ENCODE peak calls at places on chromosomes 2 and 18, in six cellular contexts. One of them, this sample, is unnamed.

GRCh38 chr2:215367647-215368492 is 56.0 kb downstream of the ATIC start:
- DNase-seq in astrocyte of the cerebellum: peak; percentile 26
- DNase-seq in ascending aorta: no peak
- DNase-seq in fibroblast of mammary gland: peak; percentile 89
- DNase-seq in HFF-Myc: peak; percentile 12
- DNase-seq in hepatocyte: no peak
- DNase-seq in this sample: no peak

GRCh38 chr2:57516740-57517340 is 529.8 kb upstream of the VRK2 start:
- DNase-seq in ascending aorta: no peak
- DNase-seq in fibroblast of mammary gland: peak; percentile 54
- DNase-seq in hepatocyte: peak; percentile 27
- DNase-seq in HFF-Myc: peak; percentile 2
- DNase-seq in astrocyte of the cerebellum: peak; percentile 27
- DNase-seq in this sample: peak; percentile 5

GRCh38 chr2:10249798-10250197 is 52.9 kb upstream of the HPCAL1 start:
- DNase-seq in astrocyte of the cerebellum: no peak
- DNase-seq in HFF-Myc: no peak
- DNase-seq in ascending aorta: no peak
- DNase-seq in hepatocyte: no peak
- DNase-seq in fibroblast of mammary gland: no peak
- DNase-seq in this sample: no peak

GRCh38 chr2:152304845-152305244 is 30.1 kb upstream of the FMNL2 start:
- DNase-seq in hepatocyte: no peak
- DNase-seq in astrocyte of the cerebellum: no peak
- DNase-seq in fibroblast of mammary gland: no peak
- DNase-seq in HFF-Myc: no peak
- DNase-seq in ascending aorta: no peak
- DNase-seq in this sample: peak; percentile 5

GRCh38 chr2:217732995-217733394 is 269.8 kb downstream of the TNS1 start:
- DNase-seq in HFF-Myc: no peak
- DNase-seq in astrocyte of the cerebellum: no peak
- DNase-seq in fibroblast of mammary gland: peak; percentile 79
- DNase-seq in hepatocyte: no peak
- DNase-seq in ascending aorta: no peak
- DNase-seq in this sample: peak; percentile 36

GRCh38 chr2:171315781-171316180 is 118.0 kb downstream of the METTL8 start:
- DNase-seq in hepatocyte: no peak
- DNase-seq in ascending aorta: no peak
- DNase-seq in HFF-Myc: no peak
- DNase-seq in fibroblast of mammary gland: no peak
- DNase-seq in astrocyte of the cerebellum: no peak
- DNase-seq in this sample: no peak

GRCh38 chr2:181778621-181779195 is 98.4 kb upstream of the NEUROD1 start:
- DNase-seq in ascending aorta: no peak
- DNase-seq in HFF-Myc: no peak
- DNase-seq in fibroblast of mammary gland: no peak
- DNase-seq in astrocyte of the cerebellum: no peak
- DNase-seq in hepatocyte: no peak
- DNase-seq in this sample: no peak

GRCh38 chr2:97995734-97996624 is at the start of gene TMEM131:
- DNase-seq in fibroblast of mammary gland: peak; percentile 91
- DNase-seq in hepatocyte: peak; percentile 97
- DNase-seq in HFF-Myc: peak; percentile 72
- DNase-seq in ascending aorta: peak; percentile 94
- DNase-seq in astrocyte of the cerebellum: peak; percentile 81
- DNase-seq in this sample: peak; percentile 40

GRCh38 chr18:21496277-21496835 is 104.1 kb downstream of the ESCO1 start:
- DNase-seq in HFF-Myc: no peak
- DNase-seq in ascending aorta: no peak
- DNase-seq in astrocyte of the cerebellum: no peak
- DNase-seq in fibroblast of mammary gland: no peak
- DNase-seq in hepatocyte: no peak
- DNase-seq in this sample: no peak

GRCh38 chr2:397561-398325 is 109.9 kb upstream of the ALKAL2 start:
- DNase-seq in HFF-Myc: no peak
- DNase-seq in fibroblast of mammary gland: no peak
- DNase-seq in astrocyte of the cerebellum: no peak
- DNase-seq in hepatocyte: no peak
- DNase-seq in ascending aorta: no peak
- DNase-seq in this sample: no peak

GRCh38 chr2:11669454-11670291 is at the start of gene NTSR2:
- DNase-seq in HFF-Myc: no peak
- DNase-seq in ascending aorta: peak; percentile 71
- DNase-seq in astrocyte of the cerebellum: peak; percentile 13
- DNase-seq in fibroblast of mammary gland: peak; percentile 57
- DNase-seq in hepatocyte: peak; percentile 87
- DNase-seq in this sample: no peak
- H3K4me3 ChIP-seq in HFF-Myc: no peak within 1 kb of the TSS
- H3K4me3 ChIP-seq in ascending aorta: no peak within 1 kb of the TSS
- H3K4me3 ChIP-seq in astrocyte of the cerebellum: no peak within 1 kb of the TSS
- H3K4me3 ChIP-seq in fibroblast of mammary gland: no peak within 1 kb of the TSS
- H3K4me3 ChIP-seq in hepatocyte: no peak within 1 kb of the TSS
- H3K4me3 ChIP-seq in this sample: no peak within 1 kb of the TSS

GRCh38 chr2:79512442-79513401 is at the start of gene CTNNA2:
- DNase-seq in ascending aorta: no peak
- DNase-seq in hepatocyte: peak; percentile 91
- DNase-seq in fibroblast of mammary gland: peak; percentile 25
- DNase-seq in HFF-Myc: no peak
- DNase-seq in astrocyte of the cerebellum: peak; percentile 4
- DNase-seq in this sample: no peak
- TF ChIP-seq CTCF in ascending aorta: no peak
- TF ChIP-seq CTCF in hepatocyte: peak; percentile 32
- TF ChIP-seq CTCF in fibroblast of mammary gland: no peak
- TF ChIP-seq CTCF in HFF-Myc: no peak
- TF ChIP-seq CTCF in astrocyte of the cerebellum: no peak
- TF ChIP-seq CTCF in this sample: no peak

DNA sequence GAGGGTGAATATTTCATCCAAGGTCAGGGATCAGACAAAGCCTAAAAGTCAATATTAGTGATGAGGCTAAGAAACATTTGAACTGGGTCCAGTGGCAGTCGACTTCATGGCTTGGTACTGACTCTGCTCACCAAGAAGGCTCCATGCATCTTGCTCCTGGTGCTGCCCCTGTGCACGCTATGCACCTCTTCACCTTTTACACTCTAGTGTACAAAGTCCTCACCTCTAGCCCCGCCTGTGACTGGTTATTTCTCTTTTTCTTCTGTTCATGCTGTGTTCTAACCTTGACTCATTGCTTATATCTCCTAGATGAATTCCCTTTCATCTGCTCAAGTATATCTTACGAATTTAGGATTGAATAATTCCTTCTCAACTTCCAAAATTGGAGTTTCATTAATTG is 52.4 kb upstream of the ZNF385B start:
- DNase-seq in fibroblast of mammary gland: no peak
- DNase-seq in hepatocyte: no peak
- DNase-seq in astrocyte of the cerebellum: no peak
- DNase-seq in ascending aorta: no peak
- DNase-seq in HFF-Myc: no peak
- DNase-seq in this sample: no peak
- H3K4me3 ChIP-seq in fibroblast of mammary gland: no peak overlapping the region
- H3K4me3 ChIP-seq in hepatocyte: no peak overlapping the region
- H3K4me3 ChIP-seq in astrocyte of the cerebellum: no peak overlapping the region
- H3K4me3 ChIP-seq in ascending aorta: no peak overlapping the region
- H3K4me3 ChIP-seq in HFF-Myc: no peak overlapping the region
- H3K4me3 ChIP-seq in this sample: no peak overlapping the region

DNA sequence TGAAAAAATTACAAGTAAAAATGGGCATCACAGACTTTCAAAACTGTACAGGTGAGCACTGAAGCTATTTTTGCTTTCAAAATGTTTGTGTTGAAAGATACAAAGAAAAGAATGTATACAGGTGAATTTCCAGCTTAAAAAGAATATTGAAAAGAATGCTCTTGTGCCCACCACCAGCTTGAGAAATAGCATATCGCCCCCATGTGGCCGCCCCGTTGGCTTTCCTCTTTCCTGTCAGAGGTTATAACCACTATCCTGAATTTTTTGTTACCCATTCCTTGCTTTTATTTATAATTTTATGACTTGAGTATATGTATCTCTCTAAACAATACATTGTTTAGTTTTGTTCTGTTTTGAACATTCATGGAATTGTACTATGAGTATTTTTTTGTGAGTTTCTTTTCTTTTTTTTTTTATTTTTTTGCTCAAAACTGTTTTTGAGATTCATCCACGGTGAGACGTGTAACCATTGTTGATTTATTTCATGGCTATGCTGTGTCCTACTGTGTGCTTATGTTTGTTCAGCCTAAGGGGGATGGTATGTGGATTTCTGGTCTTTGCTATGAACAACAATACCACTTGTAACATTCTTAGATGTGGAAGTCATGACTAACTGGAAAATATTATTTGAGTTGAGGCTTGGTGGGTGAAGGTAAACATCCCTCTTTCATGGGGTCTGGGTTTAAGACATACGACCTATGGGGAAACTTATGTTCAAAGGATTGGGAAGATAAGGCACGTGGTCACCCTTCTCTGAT is 11.6 kb downstream of the TRPM8 start:
- DNase-seq in ascending aorta: no peak
- DNase-seq in HFF-Myc: no peak
- DNase-seq in astrocyte of the cerebellum: no peak
- DNase-seq in hepatocyte: peak; percentile 27
- DNase-seq in fibroblast of mammary gland: peak; percentile 35
- DNase-seq in this sample: no peak
- TF ChIP-seq CTCF in ascending aorta: no peak
- TF ChIP-seq CTCF in HFF-Myc: peak; percentile 61
- TF ChIP-seq CTCF in astrocyte of the cerebellum: peak; percentile 56
- TF ChIP-seq CTCF in hepatocyte: peak; percentile 54
- TF ChIP-seq CTCF in fibroblast of mammary gland: peak; percentile 69
- TF ChIP-seq CTCF in this sample: peak; percentile 36

This sample was measured in AG04449.